ENCODE peak calls at places on chromosomes 11 and 22, in nine cellular contexts. S is neural progenitor cell, K is GM23338, D is GM23248, Y is SK-N-SH, V is PC-3, N is MM.1S, W is HCT116, R is hepatocyte. O is an unnamed sample.

GRCh38 chr11:76152086-76152658 is 54.1 kb downstream of the WNT11 start:
- DNase-seq in S (peak), K (peak), D (peak), Y (no peak), V (peak), N (peak), W (peak), R (peak), O (peak)

GRCh38 chr22:29314074-29314473 is 1.4 kb downstream of the RASL10A start:
- DNase-seq in S (no peak), K (no peak), D (no peak), Y (no peak), V (no peak), N (no peak), W (no peak), R (no peak), O (no peak)

GRCh38 chr11:13283636-13284035 is 6.0 kb downstream of the BMAL1 start:
- DNase-seq in S (peak), K (peak), D (no peak), Y (no peak), V (no peak), N (no peak), W (no peak), R (no peak), O (no peak)

GRCh38 chr11:95877288-95877687 is 46.6 kb downstream of the MTMR2 start:
- DNase-seq in S (no peak), K (no peak), D (peak), Y (no peak), V (peak), N (no peak), W (no peak), R (no peak), O (no peak)

GRCh38 chr11:71391352-71391751 is 56.8 kb downstream of the DHCR7 start:
- DNase-seq in S (no peak), K (no peak), D (no peak), Y (no peak), V (no peak), N (no peak), W (no peak), R (no peak), O (no peak)

GRCh38 chr11:18534230-18534629 is 7.5 kb upstream of the TSG101 start:
- DNase-seq in S (no peak), K (no peak), D (no peak), Y (no peak), V (no peak), N (no peak), W (no peak), R (no peak), O (no peak)

GRCh38 chr11:123525072-123525471 is 95.0 kb downstream of the GRAMD1B start:
- DNase-seq in S (no peak), K (no peak), D (peak), Y (no peak), V (no peak), N (no peak), W (no peak), R (no peak), O (no peak)

GRCh38 chr11:57515332-57516060 is at the start of gene SLC43A1:
- DNase-seq in S (peak), K (peak), D (peak), Y (peak), V (peak), N (peak), W (no peak), R (peak), O (peak)

GRCh38 chr11:45324459-45324858 is 38.3 kb upstream of the SYT13 start:
- DNase-seq in S (no peak), K (no peak), D (no peak), Y (no peak), V (no peak), N (no peak), W (no peak), R (no peak), O (no peak)

GRCh38 chr11:12815931-12816494 is 141.8 kb downstream of the TEAD1 start:
- DNase-seq in S (no peak), K (no peak), D (no peak), Y (no peak), V (no peak), N (peak), W (no peak), R (no peak), O (peak)

GRCh38 chr11:19053909-19054308 is 6.6 kb downstream of the MRGPRX2 start:
- DNase-seq in S (no peak), K (no peak), D (no peak), Y (no peak), V (no peak), N (no peak), W (no peak), R (no peak), O (no peak)

GRCh38 chr11:111944651-111945051 is 7.5 kb downstream of the DIXDC1 start:
- DNase-seq in S (no peak), K (no peak), D (peak), Y (no peak), V (peak), N (no peak), W (no peak), R (no peak), O (no peak)

GRCh38 chr11:78187366-78188011 is 937 bp downstream of the KCTD21 start:
- DNase-seq in S (no peak), K (no peak), D (no peak), Y (no peak), V (no peak), N (no peak), W (no peak), R (no peak), O (no peak)

GRCh38 chr11:108117746-108118371 is 3.5 kb upstream of the ACAT1 start:
- DNase-seq in S (peak), K (peak), D (peak), Y (peak), V (peak), N (peak), W (peak), R (peak), O (peak)

GRCh38 chr11:59135648-59136461 is 6.8 kb upstream of the FAM111A start:
- DNase-seq in S (peak), K (peak), D (peak), Y (peak), V (peak), N (peak), W (peak), R (peak), O (peak)
- TF ChIP-seq EZH2phosphoT487 in S (no peak), K (no peak), D (no peak), Y (no peak), V (no peak), N (no peak), W (no peak), R (no peak), O (no peak)

GRCh38 chr11:118634435-118635236 is 27.2 kb downstream of the PHLDB1 start:
- DNase-seq in S (peak), K (peak), D (peak), Y (peak), V (peak), N (peak), W (no peak), R (peak), O (no peak)
- H3K4me3 ChIP-seq in S (peak), K (peak), D (no peak), Y (no peak), V (peak), N (no peak), W (peak), R (no peak), O (no peak)

GRCh38 chr11:119319702-119320592 is 3.0 kb upstream of the MCAM start:
- DNase-seq in S (peak), K (no peak), D (no peak), Y (no peak), V (no peak), N (no peak), W (no peak), R (no peak), O (no peak)

GRCh38 chr11:119317592-119318239 is 786 bp upstream of the MCAM start:
- DNase-seq in S (no peak), K (no peak), D (no peak), Y (peak), V (no peak), N (no peak), W (no peak), R (no peak), O (no peak)

GRCh38 chr11:119316729-119317591 is at the start of gene MCAM:
- DNase-seq in S (peak), K (peak), D (peak), Y (peak), V (peak), N (no peak), W (no peak), R (peak), O (no peak)

GRCh38 chr11:119319136-119319701 is 2.3 kb upstream of the MCAM start:
- DNase-seq in S (no peak), K (no peak), D (no peak), Y (no peak), V (no peak), N (no peak), W (no peak), R (no peak), O (no peak)

GRCh38 chr11:119318240-119319135 is 1.6 kb upstream of the MCAM start:
- DNase-seq in S (peak), K (peak), D (peak), Y (peak), V (peak), N (no peak), W (no peak), R (no peak), O (peak)
- TF ChIP-seq EZH2phosphoT487 in S (no peak), K (no peak), D (no peak), Y (no peak), V (no peak), N (no peak), W (no peak), R (no peak), O (no peak)

GRCh38 chr11:118621071-118621815 is 13.8 kb downstream of the PHLDB1 start:
- DNase-seq in S (peak), K (peak), D (peak), Y (peak), V (peak), N (no peak), W (peak), R (peak), O (no peak)

GRCh38 chr11:118618115-118618990 is 10.9 kb downstream of the PHLDB1 start:
- DNase-seq in S (peak), K (no peak), D (peak), Y (no peak), V (peak), N (no peak), W (no peak), R (no peak), O (no peak)

GRCh38 chr11:118620529-118621070 is 13.2 kb downstream of the PHLDB1 start:
- DNase-seq in S (no peak), K (no peak), D (no peak), Y (no peak), V (no peak), N (no peak), W (no peak), R (no peak), O (no peak)

GRCh38 chr11:118618991-118619375 is 11.6 kb downstream of the PHLDB1 start:
- DNase-seq in S (no peak), K (no peak), D (peak), Y (no peak), V (no peak), N (no peak), W (no peak), R (no peak), O (no peak)

GRCh38 chr11:118619444-118620205 is 12.2 kb downstream of the PHLDB1 start:
- DNase-seq in S (no peak), K (no peak), D (peak), Y (no peak), V (peak), N (no peak), W (no peak), R (peak), O (no peak)
- H3K4me3 ChIP-seq in S (no peak), K (no peak), D (peak), Y (peak), V (peak), N (no peak), W (no peak), R (no peak), O (no peak)

GRCh38 chr22:37198290-37199102 is 10.4 kb upstream of the C1QTNF6 start:
- DNase-seq in S (peak), K (peak), D (peak), Y (peak), V (peak), N (peak), W (peak), R (peak), O (peak)
- TF ChIP-seq EZH2phosphoT487 in S (no peak), K (no peak), D (no peak), Y (no peak), V (no peak), N (no peak), W (no peak), R (no peak), O (no peak)

GRCh38 chr11:128501008-128501407 is 86.3 kb downstream of the ETS1 start:
- DNase-seq in S (no peak), K (no peak), D (no peak), Y (no peak), V (no peak), N (no peak), W (no peak), R (no peak), O (no peak)
- H3K4me3 ChIP-seq in S (no peak), K (no peak), D (no peak), Y (no peak), V (no peak), N (no peak), W (no peak), R (no peak), O (no peak)

GRCh38 chr11:131904756-131905155 is 534.3 kb downstream of the NTM start:
- DNase-seq in S (peak), K (peak), D (no peak), Y (no peak), V (no peak), N (no peak), W (no peak), R (no peak), O (no peak)
- TF ChIP-seq EZH2phosphoT487 in S (no peak), K (no peak), D (no peak), Y (no peak), V (no peak), N (no peak), W (no peak), R (no peak), O (no peak)

GRCh38 chr11:126282361-126282741 is 542 bp upstream of the TIRAP start:
- DNase-seq in S (peak), K (peak), D (peak), Y (peak), V (peak), N (no peak), W (no peak), R (peak), O (peak)

GRCh38 chr11:126281245-126281644 is 1.6 kb upstream of the TIRAP start:
- DNase-seq in S (no peak), K (no peak), D (no peak), Y (no peak), V (no peak), N (no peak), W (no peak), R (no peak), O (no peak)

GRCh38 chr11:126280595-126280994 is 2.3 kb upstream of the TIRAP start:
- DNase-seq in S (no peak), K (no peak), D (no peak), Y (no peak), V (no peak), N (no peak), W (no peak), R (no peak), O (peak)

GRCh38 chr11:126282742-126283591 is at the start of gene TIRAP:
- DNase-seq in S (peak), K (peak), D (peak), Y (peak), V (peak), N (peak), W (no peak), R (peak), O (peak)

DNA sequence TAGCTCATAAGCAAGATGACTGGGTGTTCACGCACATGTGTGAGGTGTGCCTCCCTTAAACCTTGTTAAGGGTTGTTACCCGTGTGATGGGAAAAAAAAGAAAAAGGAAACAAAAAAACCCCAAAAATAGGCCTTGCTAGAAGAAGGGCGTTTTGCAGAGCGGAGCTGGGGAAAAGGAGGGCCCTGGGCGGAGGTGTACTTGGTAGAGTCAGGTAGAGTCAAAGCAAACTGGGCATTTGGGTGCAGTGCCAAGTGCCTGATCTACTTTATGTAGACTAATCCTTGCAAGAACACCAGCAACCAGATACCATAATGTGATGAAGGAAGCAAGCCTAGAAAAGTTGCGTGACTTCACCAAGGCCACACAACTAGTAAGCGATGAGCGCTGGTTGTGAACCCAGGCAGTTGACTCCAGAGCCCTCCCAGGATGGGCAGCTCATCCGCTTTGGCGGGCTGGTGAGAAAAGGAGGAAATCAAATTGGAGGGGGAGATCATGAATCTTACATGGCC is 1.2 kb upstream of the TIRAP start:
- DNase-seq in S (no peak), K (no peak), D (no peak), Y (no peak), V (no peak), N (no peak), W (no peak), R (no peak), O (no peak)
- H3K4me3 ChIP-seq in S (peak), K (peak), D (peak), Y (no peak), V (peak), N (peak), W (no peak), R (no peak), O (no peak)

O was measured in OCI-LY7.